ENCODE peak calls at places on chromosome 13, in ten cellular contexts. U is stomach, J is tibial nerve, Z is IMR-90, Q is neural crest cell, H is upper lobe of right lung, E is fibroblast of pulmonary artery, K is fibroblast of lung, L is Caco-2, V is mucosa of descending colon. T is an unnamed sample.
A peak's percentile ranks its signal among the peaks of the same experiment; 100 is the strongest.

GRCh38 chr13:60887711-60888110 is 490.7 kb downstream of the TDRD3 start:
- DNase-seq in U (no peak), J (no peak), Z (no peak), Q (no peak), H (no peak), E (peak; percentile 1), K (no peak), L (no peak), V (no peak), T (no peak)

GRCh38 chr13:98370806-98371553 is 193.9 kb upstream of the RNF113B start:
- DNase-seq in U (peak; percentile 69), J (no peak), Z (peak; percentile 97), Q (no peak), H (no peak), E (peak; percentile 84), K (peak; percentile 92), L (no peak), V (no peak), T (no peak)

GRCh38 chr13:32142956-32143375 is 111.4 kb downstream of the FRY start:
- DNase-seq in U (no peak), J (no peak), Z (peak; percentile 52), Q (no peak), H (no peak), E (peak; percentile 74), K (peak; percentile 36), L (peak; percentile 88), V (no peak), T (no peak)

GRCh38 chr13:61728468-61728867 is 312.8 kb upstream of the PCDH20 start:
- DNase-seq in U (no peak), J (no peak), Z (no peak), Q (no peak), H (no peak), E (peak; percentile 79), K (peak; percentile 65), L (no peak), V (no peak), T (no peak)

GRCh38 chr13:27293051-27293691 is 22.5 kb downstream of the RASL11A start:
- DNase-seq in U (no peak), J (no peak), Z (no peak), Q (no peak), H (no peak), E (no peak), K (no peak), L (no peak), V (no peak), T (no peak)

GRCh38 chr13:95724252-95724651 is 47.3 kb downstream of the DNAJC3 start:
- DNase-seq in U (no peak), J (no peak), Z (peak; percentile 37), Q (no peak), H (no peak), E (peak; percentile 27), K (no peak), L (no peak), V (no peak), T (no peak)

GRCh38 chr13:34942732-34943674 is 933 bp downstream of the NBEA start:
- DNase-seq in U (peak; percentile 44), J (no peak), Z (no peak), Q (peak; percentile 5), H (peak; percentile 64), E (no peak), K (no peak), L (no peak), V (peak; percentile 50), T (no peak)

GRCh38 chr13:42999491-42999890 is 7.5 kb upstream of the EPSTI1 start:
- DNase-seq in U (no peak), J (no peak), Z (no peak), Q (no peak), H (no peak), E (no peak), K (no peak), L (no peak), V (no peak), T (no peak)

GRCh38 chr13:49563513-49563912 is 21.8 kb downstream of the RCBTB1 start:
- DNase-seq in U (no peak), J (no peak), Z (peak; percentile 28), Q (no peak), H (no peak), E (peak; percentile 51), K (peak; percentile 46), L (no peak), V (no peak), T (no peak)

GRCh38 chr13:78194904-78195639 is 276.4 kb upstream of the EDNRB start:
- DNase-seq in U (no peak), J (no peak), Z (peak; percentile 69), Q (no peak), H (no peak), E (peak; percentile 27), K (peak; percentile 15), L (no peak), V (no peak), T (no peak)

GRCh38 chr13:49220035-49220855 is at the start of gene MLNR:
- DNase-seq in U (no peak), J (no peak), Z (no peak), Q (peak; percentile 33), H (peak; percentile 68), E (no peak), K (peak; percentile 33), L (peak; percentile 82), V (peak; percentile 65), T (peak; percentile 73)

GRCh38 chr13:36512771-36513170 is 80.5 kb downstream of the CCNA1 start:
- DNase-seq in U (no peak), J (no peak), Z (no peak), Q (no peak), H (no peak), E (no peak), K (no peak), L (no peak), V (no peak), T (no peak)

DNA sequence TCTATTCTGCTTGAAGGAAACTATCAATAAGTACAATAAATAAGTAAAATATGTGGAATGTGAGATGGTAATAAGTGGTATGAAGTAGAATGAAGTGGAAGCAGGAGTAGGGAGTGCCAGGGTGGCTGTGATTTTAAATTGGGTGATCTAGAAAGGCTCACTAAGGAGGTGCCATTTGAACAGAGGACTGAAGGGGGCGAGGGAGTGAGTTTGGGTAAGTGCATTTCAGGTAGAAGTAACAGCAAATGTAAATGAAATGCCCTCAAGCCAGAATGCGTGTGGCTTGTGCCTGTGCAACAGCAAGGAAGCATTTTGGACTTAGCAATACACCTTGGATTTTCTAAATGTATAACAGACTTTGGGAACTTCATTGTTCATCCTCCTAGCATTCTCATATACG is 77.1 kb downstream of the CCNA1 start:
- DNase-seq in U (no peak), J (no peak), Z (no peak), Q (no peak), H (no peak), E (no peak), K (no peak), L (no peak), V (no peak), T (no peak)
- TF ChIP-seq CTCF in U (no peak), J (no peak), Z (no peak), Q (peak; percentile 38), H (no peak), E (peak; percentile 7), K (no peak), L (no peak), V (no peak), T (no peak)

GRCh38 chr13:113458218-113459065 is 5.2 kb upstream of the ADPRHL1 start:
- DNase-seq in U (no peak), J (no peak), Z (peak; percentile 55), Q (no peak), H (peak; percentile 57), E (peak; percentile 20), K (peak; percentile 72), L (no peak), V (no peak), T (peak; percentile 55)
- TF ChIP-seq CTCF in U (no peak), J (no peak), Z (peak; percentile 37), Q (peak; percentile 51), H (peak; percentile 47), E (peak; percentile 40), K (peak; percentile 17), L (peak; percentile 59), V (no peak), T (peak; percentile 28)

GRCh38 chr13:112774829-112775565 is 85.2 kb downstream of the ATP11A start:
- DNase-seq in U (no peak), J (no peak), Z (no peak), Q (no peak), H (no peak), E (no peak), K (no peak), L (no peak), V (no peak), T (no peak)

GRCh38 chr13:112772929-112773328 is 83.1 kb downstream of the ATP11A start:
- DNase-seq in U (no peak), J (no peak), Z (no peak), Q (no peak), H (no peak), E (no peak), K (no peak), L (no peak), V (no peak), T (no peak)

GRCh38 chr13:112774448-112774792 is 84.6 kb downstream of the ATP11A start:
- DNase-seq in U (no peak), J (no peak), Z (no peak), Q (no peak), H (no peak), E (no peak), K (no peak), L (no peak), V (no peak), T (no peak)

GRCh38 chr13:112772539-112772909 is 82.7 kb downstream of the ATP11A start:
- DNase-seq in U (no peak), J (no peak), Z (no peak), Q (no peak), H (no peak), E (no peak), K (no peak), L (no peak), V (no peak), T (no peak)

GRCh38 chr13:112773601-112774447 is 84.0 kb downstream of the ATP11A start:
- DNase-seq in U (no peak), J (no peak), Z (no peak), Q (no peak), H (no peak), E (no peak), K (no peak), L (no peak), V (no peak), T (peak; percentile 13)
- TF ChIP-seq CTCF in U (no peak), J (no peak), Z (no peak), Q (no peak), H (no peak), E (no peak), K (no peak), L (no peak), V (no peak), T (no peak)

GRCh38 chr13:30581582-30581981 is 36.1 kb upstream of the USPL1 start:
- DNase-seq in U (no peak), J (no peak), Z (peak; percentile 36), Q (no peak), H (no peak), E (peak; percentile 39), K (peak; percentile 39), L (peak; percentile 35), V (no peak), T (no peak)
- TF ChIP-seq CTCF in U (no peak), J (peak; percentile 8), Z (peak; percentile 41), Q (peak; percentile 42), H (peak; percentile 41), E (peak; percentile 44), K (no peak), L (peak; percentile 50), V (no peak), T (peak; percentile 17)

GRCh38 chr13:63124863-63125262 is 1709.2 kb upstream of the PCDH20 start:
- DNase-seq in U (no peak), J (no peak), Z (peak; percentile 60), Q (no peak), H (no peak), E (peak; percentile 63), K (peak; percentile 74), L (no peak), V (no peak), T (no peak)
- TF ChIP-seq CTCF in U (no peak), J (no peak), Z (peak; percentile 54), Q (peak; percentile 76), H (peak; percentile 41), E (peak; percentile 37), K (no peak), L (peak; percentile 40), V (no peak), T (peak; percentile 58)